ENCODE peak calls at places on chromosomes 5 and 9, in four cellular contexts. One of them, this sample, is unnamed.

GRCh38 chr9:306907-307306 is 92.2 kb downstream of the DOCK8 start:
- DNase-seq in SJCRH30: peak; percentile 12
- DNase-seq in upper lobe of right lung: no peak
- DNase-seq in stomach: peak; percentile 27
- DNase-seq in this sample: peak; percentile 31

GRCh38 chr5:126867237-126867636 is 90.3 kb downstream of the LMNB1 start:
- DNase-seq in SJCRH30: no peak
- DNase-seq in upper lobe of right lung: no peak
- DNase-seq in stomach: no peak
- DNase-seq in this sample: no peak

GRCh38 chr9:13351768-13352386 is 72.4 kb upstream of the MPDZ start:
- DNase-seq in SJCRH30: peak; percentile 75
- DNase-seq in upper lobe of right lung: no peak
- DNase-seq in stomach: no peak
- DNase-seq in this sample: no peak

GRCh38 chr9:98791147-98792095 is 4.9 kb downstream of the ANKS6 start:
- DNase-seq in SJCRH30: peak; percentile 88
- DNase-seq in upper lobe of right lung: peak; percentile 89
- DNase-seq in stomach: peak; percentile 85
- DNase-seq in this sample: peak; percentile 73

GRCh38 chr5:60492958-60493357 is 207.0 kb downstream of the DEPDC1B start:
- DNase-seq in SJCRH30: no peak
- DNase-seq in upper lobe of right lung: no peak
- DNase-seq in stomach: no peak
- DNase-seq in this sample: no peak

GRCh38 chr9:95852059-95853032 is 23.1 kb upstream of the ERCC6L2 start:
- DNase-seq in SJCRH30: no peak
- DNase-seq in upper lobe of right lung: no peak
- DNase-seq in stomach: no peak
- DNase-seq in this sample: no peak

GRCh38 chr9:108671794-108672193 is 184.0 kb downstream of the ACTL7B start:
- DNase-seq in SJCRH30: no peak
- DNase-seq in upper lobe of right lung: no peak
- DNase-seq in stomach: no peak
- DNase-seq in this sample: no peak

GRCh38 chr9:28887188-28887884 is 1314.1 kb upstream of the C9orf72 start:
- DNase-seq in SJCRH30: no peak
- DNase-seq in upper lobe of right lung: no peak
- DNase-seq in stomach: no peak
- DNase-seq in this sample: no peak

GRCh38 chr5:472076-472655 is 29.2 kb downstream of the EXOC3 start:
- DNase-seq in SJCRH30: peak; percentile 12
- DNase-seq in upper lobe of right lung: peak; percentile 72
- DNase-seq in stomach: peak; percentile 45
- DNase-seq in this sample: peak; percentile 45

GRCh38 chr5:138659121-138659520 is 83.9 kb upstream of the HSPA9 start:
- DNase-seq in SJCRH30: no peak
- DNase-seq in upper lobe of right lung: no peak
- DNase-seq in stomach: no peak
- DNase-seq in this sample: no peak
- H3K27ac ChIP-seq in SJCRH30: no peak overlapping the region
- H3K27ac ChIP-seq in upper lobe of right lung: no peak overlapping the region
- H3K27ac ChIP-seq in stomach: no peak overlapping the region
- H3K27ac ChIP-seq in this sample: peak overlapping the region; percentile 44

GRCh38 chr9:93829271-93830223 is 125.6 kb downstream of the BARX1 start:
- DNase-seq in SJCRH30: peak; percentile 15
- DNase-seq in upper lobe of right lung: no peak
- DNase-seq in stomach: no peak
- DNase-seq in this sample: no peak

GRCh38 chr9:93826209-93826608 is 128.9 kb downstream of the BARX1 start:
- DNase-seq in SJCRH30: no peak
- DNase-seq in upper lobe of right lung: peak; percentile 66
- DNase-seq in stomach: no peak
- DNase-seq in this sample: peak; percentile 7

GRCh38 chr9:93828331-93829097 is 126.6 kb downstream of the BARX1 start:
- DNase-seq in SJCRH30: no peak
- DNase-seq in upper lobe of right lung: peak; percentile 54
- DNase-seq in stomach: no peak
- DNase-seq in this sample: peak; percentile 6

GRCh38 chr9:93826905-93827544 is 128.1 kb downstream of the BARX1 start:
- DNase-seq in SJCRH30: no peak
- DNase-seq in upper lobe of right lung: no peak
- DNase-seq in stomach: no peak
- DNase-seq in this sample: peak; percentile 7

GRCh38 chr9:93827545-93828330 is 127.4 kb downstream of the BARX1 start:
- DNase-seq in SJCRH30: peak; percentile 58
- DNase-seq in upper lobe of right lung: peak; percentile 78
- DNase-seq in stomach: peak; percentile 55
- DNase-seq in this sample: peak; percentile 77
- H3K27me3 ChIP-seq in SJCRH30: peaks cover 3% of the 10 kb centered on the region
- H3K27me3 ChIP-seq in upper lobe of right lung: peaks cover 22% of the 10 kb centered on the region
- H3K27me3 ChIP-seq in stomach: no peaks in the 10 kb centered on the region
- H3K27me3 ChIP-seq in this sample: peaks cover 18% of the 10 kb centered on the region

DNA sequence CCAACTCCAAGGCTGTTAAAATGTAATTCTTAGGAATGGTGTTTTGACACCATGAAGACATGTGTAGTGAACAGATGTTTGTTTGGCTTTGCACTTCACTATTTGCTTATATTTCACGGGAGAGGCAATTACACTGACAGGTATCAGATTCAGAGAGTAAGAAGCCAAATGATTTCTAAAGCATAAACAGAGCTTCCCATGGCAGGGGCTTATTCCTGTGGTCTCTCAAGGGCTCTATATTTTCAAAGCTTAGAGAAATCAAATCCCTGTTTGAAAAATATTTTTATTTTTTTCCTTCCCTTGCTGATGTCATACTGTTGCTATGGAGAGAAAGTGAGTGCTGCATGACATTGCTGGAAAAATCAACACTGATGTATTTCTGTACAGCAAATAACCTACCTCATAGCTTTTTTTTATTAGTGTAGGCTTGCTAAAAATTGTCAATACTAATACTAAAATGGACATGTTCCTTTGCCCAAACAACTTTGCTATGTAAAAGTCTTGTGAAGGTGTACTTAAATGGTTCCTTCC is 161.4 kb downstream of the GIN1 start:
- DNase-seq in SJCRH30: peak; percentile 65
- DNase-seq in upper lobe of right lung: no peak
- DNase-seq in stomach: no peak
- DNase-seq in this sample: no peak
- H3K27ac ChIP-seq in SJCRH30: peak overlapping the region; percentile 76
- H3K27ac ChIP-seq in upper lobe of right lung: no peak overlapping the region
- H3K27ac ChIP-seq in stomach: no peak overlapping the region
- H3K27ac ChIP-seq in this sample: no peak overlapping the region

GRCh38 chr9:135550344-135550918 is 4.5 kb downstream of the OBP2A start:
- DNase-seq in SJCRH30: no peak
- DNase-seq in upper lobe of right lung: peak; percentile 34
- DNase-seq in stomach: no peak
- DNase-seq in this sample: no peak
- H3K27me3 ChIP-seq in SJCRH30: peaks cover 28% of the 10 kb centered on the region
- H3K27me3 ChIP-seq in upper lobe of right lung: no peaks in the 10 kb centered on the region
- H3K27me3 ChIP-seq in stomach: no peaks in the 10 kb centered on the region
- H3K27me3 ChIP-seq in this sample: no peaks in the 10 kb centered on the region

DNA sequence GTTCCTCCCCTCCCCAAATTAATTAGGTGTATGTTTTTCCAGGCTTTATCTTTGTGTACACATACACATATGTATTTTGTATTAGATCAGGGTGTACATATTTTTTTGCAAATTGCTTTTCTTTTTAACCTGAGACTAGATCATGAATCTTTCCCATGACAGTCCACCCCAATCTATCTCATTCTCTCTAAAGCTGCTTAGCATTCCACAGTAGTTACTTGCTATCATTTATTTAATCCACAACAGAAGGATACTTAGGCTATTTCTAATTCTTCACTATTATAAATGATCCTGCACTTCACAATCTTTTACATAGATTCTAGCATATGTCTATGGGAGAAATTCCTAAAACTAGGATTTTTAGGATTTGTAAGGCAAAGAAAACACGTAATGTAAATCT is 43.9 kb downstream of the SH3RF2 start:
- DNase-seq in SJCRH30: no peak
- DNase-seq in upper lobe of right lung: no peak
- DNase-seq in stomach: no peak
- DNase-seq in this sample: no peak
- H3K27ac ChIP-seq in SJCRH30: no peak overlapping the region
- H3K27ac ChIP-seq in upper lobe of right lung: no peak overlapping the region
- H3K27ac ChIP-seq in stomach: peak overlapping the region; percentile 50
- H3K27ac ChIP-seq in this sample: no peak overlapping the region

GRCh38 chr9:114291064-114291474 is 31.8 kb upstream of the ORM1 start:
- DNase-seq in SJCRH30: peak; percentile 91
- DNase-seq in upper lobe of right lung: peak; percentile 84
- DNase-seq in stomach: peak; percentile 81
- DNase-seq in this sample: peak; percentile 84
- H3K27me3 ChIP-seq in SJCRH30: no peaks in the 10 kb centered on the region
- H3K27me3 ChIP-seq in upper lobe of right lung: no peaks in the 10 kb centered on the region
- H3K27me3 ChIP-seq in stomach: no peaks in the 10 kb centered on the region
- H3K27me3 ChIP-seq in this sample: no peaks in the 10 kb centered on the region

GRCh38 chr9:37950561-37950960 is 46.6 kb upstream of the SLC25A51 start:
- DNase-seq in SJCRH30: no peak
- DNase-seq in upper lobe of right lung: no peak
- DNase-seq in stomach: no peak
- DNase-seq in this sample: no peak

GRCh38 chr9:37947987-37948386 is 44.1 kb upstream of the SLC25A51 start:
- DNase-seq in SJCRH30: no peak
- DNase-seq in upper lobe of right lung: peak; percentile 88
- DNase-seq in stomach: no peak
- DNase-seq in this sample: no peak

GRCh38 chr9:37948417-37948980 is 44.6 kb upstream of the SLC25A51 start:
- DNase-seq in SJCRH30: no peak
- DNase-seq in upper lobe of right lung: no peak
- DNase-seq in stomach: no peak
- DNase-seq in this sample: no peak

GRCh38 chr9:37947431-37947830 is 43.5 kb upstream of the SLC25A51 start:
- DNase-seq in SJCRH30: no peak
- DNase-seq in upper lobe of right lung: no peak
- DNase-seq in stomach: no peak
- DNase-seq in this sample: no peak

DNA sequence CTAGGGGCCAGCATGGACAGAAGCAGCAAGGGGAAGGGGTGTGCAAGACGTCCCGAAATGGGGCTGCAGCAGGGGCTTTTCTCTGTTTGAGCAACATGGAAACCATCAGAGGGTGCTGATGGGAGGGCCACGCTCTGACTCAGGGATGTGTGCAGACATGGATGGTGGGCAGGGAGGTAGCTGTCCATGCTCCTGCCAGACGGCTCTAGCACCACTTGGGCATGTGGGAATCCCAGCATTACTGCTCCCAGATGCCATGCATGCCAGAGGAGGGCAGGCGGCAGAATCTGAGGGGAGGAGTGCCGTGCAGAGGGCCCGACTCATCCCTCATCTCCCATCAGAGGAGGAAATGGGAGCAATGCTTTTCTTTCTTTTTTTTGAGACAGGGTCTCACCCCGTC is 45.6 kb upstream of the SLC25A51 start:
- DNase-seq in SJCRH30: no peak
- DNase-seq in upper lobe of right lung: no peak
- DNase-seq in stomach: no peak
- DNase-seq in this sample: no peak
- H3K27ac ChIP-seq in SJCRH30: no peak overlapping the region
- H3K27ac ChIP-seq in upper lobe of right lung: no peak overlapping the region
- H3K27ac ChIP-seq in stomach: no peak overlapping the region
- H3K27ac ChIP-seq in this sample: no peak overlapping the region